ENCODE peak calls at places on chromosome 21, in four cellular contexts. V, U, R and L are unnamed samples.

GRCh38 chr21:32256873-32257620 is 21.8 kb downstream of the MIS18A start:
- DNase-seq in V (no peak), U (peak), R (no peak), L (no peak)

GRCh38 chr21:29018540-29018939 is 609 bp downstream of the RWDD2B start:
- DNase-seq in V (no peak), U (peak), R (no peak), L (peak)

GRCh38 chr21:45317401-45318145 is 29.9 kb upstream of the POFUT2 start:
- DNase-seq in V (no peak), U (no peak), R (no peak), L (no peak)

GRCh38 chr21:31866077-31866511 is 6.7 kb upstream of the HUNK start:
- DNase-seq in V (peak), U (peak), R (peak), L (peak)

GRCh38 chr21:15444118-15444960 is 285.4 kb upstream of the USP25 start:
- DNase-seq in V (no peak), U (no peak), R (no peak), L (no peak)

GRCh38 chr21:28516996-28517592 is 475.6 kb downstream of the LTN1 start:
- DNase-seq in V (peak), U (peak), R (peak), L (peak)

GRCh38 chr21:36693144-36694040 is 5.5 kb upstream of the SIM2 start:
- DNase-seq in V (no peak), U (no peak), R (no peak), L (no peak)

GRCh38 chr21:39676054-39676771 is 63.5 kb downstream of the B3GALT5 start:
- DNase-seq in V (no peak), U (no peak), R (no peak), L (no peak)

GRCh38 chr21:18716578-18717138 is 313.1 kb upstream of the TMPRSS15 start:
- DNase-seq in V (no peak), U (no peak), R (no peak), L (peak)

GRCh38 chr21:42653492-42654061 is at the start of gene PDE9A:
- DNase-seq in V (no peak), U (no peak), R (peak), L (no peak)

GRCh38 chr21:42735944-42736343 is 82.5 kb downstream of the PDE9A start:
- DNase-seq in V (no peak), U (no peak), R (no peak), L (no peak)

GRCh38 chr21:43323244-43324005 is 103.5 kb downstream of the SIK1 start:
- DNase-seq in V (no peak), U (no peak), R (no peak), L (no peak)

GRCh38 chr21:43369124-43369523 is 57.8 kb downstream of the SIK1 start:
- DNase-seq in V (no peak), U (peak), R (no peak), L (no peak)

GRCh38 chr21:31308584-31308983 is 35.5 kb downstream of the TIAM1 start:
- DNase-seq in V (no peak), U (no peak), R (no peak), L (no peak)

GRCh38 chr21:35922618-35923017 is 137.7 kb downstream of the SETD4 start:
- DNase-seq in V (no peak), U (no peak), R (no peak), L (no peak)

GRCh38 chr21:36471254-36471723 is 8.6 kb downstream of the CLDN14 start:
- DNase-seq in V (no peak), U (no peak), R (no peak), L (peak)

GRCh38 chr21:35597750-35598339 is 462.5 kb downstream of the SETD4 start:
- DNase-seq in V (no peak), U (no peak), R (no peak), L (no peak)

GRCh38 chr21:45523411-45524101 is 18.7 kb downstream of the SLC19A1 start:
- DNase-seq in V (no peak), U (no peak), R (no peak), L (peak)

GRCh38 chr21:15005391-15005790 is 59.4 kb downstream of the NRIP1 start:
- DNase-seq in V (no peak), U (no peak), R (no peak), L (no peak)

GRCh38 chr21:44845418-44846200 is 27.7 kb upstream of the SUMO3 start:
- DNase-seq in V (peak), U (peak), R (peak), L (peak)